ENCODE peak calls at places on chromosomes 3 and 15, in eight cellular contexts. Z, A, T, K, Y, U, G and D are unnamed samples.

GRCh38 chr15:23866832-23867231 is 179.7 kb upstream of the NDN start:
- DNase-seq in Z (no peak), G (no peak), U (peak; percentile 3), K (no peak), A (no peak), T (peak; percentile 6), Y (no peak), D (peak; percentile 66)

GRCh38 chr3:140552403-140552802 is 125.5 kb upstream of the TRIM42 start:
- DNase-seq in T (peak; percentile 24), Y (no peak), K (no peak), G (no peak), U (no peak), A (no peak), Z (no peak), D (peak; percentile 8)

GRCh38 chr15:88382482-88382983 is 84.7 kb downstream of the MRPL46 start:
- DNase-seq in K (no peak), T (no peak), Z (no peak), A (no peak), Y (peak; percentile 13), U (no peak), G (no peak), D (no peak)

GRCh38 chr3:169629895-169630294 is 33.6 kb downstream of the MECOM start:
- DNase-seq in G (no peak), Z (no peak), Y (no peak), T (no peak), A (no peak), U (no peak), K (no peak), D (no peak)

GRCh38 chr3:94026623-94027022 is 1.8 kb downstream of the STX19 start:
- DNase-seq in A (no peak), Z (no peak), T (no peak), K (no peak), U (no peak), G (no peak), Y (no peak), D (no peak)

GRCh38 chr3:53264718-53265117 is 8.9 kb upstream of the TKT start:
- DNase-seq in A (no peak), T (no peak), K (peak; percentile 24), Y (no peak), Z (no peak), U (no peak), G (no peak), D (no peak)

GRCh38 chr3:102354818-102355515 is 79.8 kb upstream of the ZPLD1 start:
- DNase-seq in K (no peak), G (no peak), U (no peak), T (peak; percentile 52), Z (no peak), A (no peak), Y (peak; percentile 37), D (no peak)

GRCh38 chr3:58266577-58266976 is 29.0 kb downstream of the ABHD6 start:
- DNase-seq in A (no peak), G (no peak), Y (peak; percentile 6), K (no peak), Z (no peak), T (no peak), U (no peak), D (no peak)

GRCh38 chr3:43627360-43627759 is 5.5 kb upstream of the ANO10 start:
- DNase-seq in U (no peak), G (no peak), K (no peak), T (no peak), A (no peak), Z (no peak), Y (no peak), D (no peak)

GRCh38 chr3:184946922-184947321 is 135.0 kb downstream of the VPS8 start:
- DNase-seq in Y (no peak), K (no peak), T (no peak), U (no peak), Z (no peak), A (no peak), G (no peak), D (no peak)

GRCh38 chr3:195609229-195609628 is 25.5 kb upstream of the APOD start:
- DNase-seq in U (no peak), G (no peak), A (no peak), T (no peak), K (no peak), Z (no peak), Y (no peak), D (no peak)

GRCh38 chr3:49133226-49133951 is 539 bp upstream of the LAMB2 start:
- DNase-seq in T (peak; percentile 90), Y (peak; percentile 93), Z (peak; percentile 86), A (peak; percentile 58), U (peak; percentile 29), G (no peak), K (no peak), D (peak; percentile 84)

GRCh38 chr15:45588199-45588910 is 1.2 kb downstream of the BLOC1S6 start:
- DNase-seq in G (peak; percentile 13), K (no peak), A (no peak), T (peak; percentile 8), Z (no peak), U (no peak), Y (peak; percentile 33), D (no peak)

GRCh38 chr15:96701443-96701842 is 370.9 kb downstream of the NR2F2 start:
- DNase-seq in Y (no peak), K (no peak), G (no peak), T (no peak), U (no peak), Z (no peak), A (no peak), D (no peak)

GRCh38 chr15:42490246-42490742 is 647 bp downstream of the ZNF106 start:
- DNase-seq in Y (peak; percentile 18), U (no peak), Z (no peak), K (no peak), A (no peak), T (peak; percentile 7), G (no peak), D (peak; percentile 14)

GRCh38 chr3:43893721-43894120 is 203.0 kb downstream of the ABHD5 start:
- DNase-seq in G (no peak), T (peak; percentile 55), U (no peak), A (no peak), Y (no peak), Z (no peak), K (no peak), D (no peak)

GRCh38 chr15:80709542-80709941 is 14.4 kb downstream of the ABHD17C start:
- DNase-seq in U (no peak), K (no peak), Y (no peak), A (no peak), T (no peak), G (no peak), Z (no peak), D (no peak)

GRCh38 chr3:149706905-149707304 is 45.4 kb downstream of the COMMD2 start:
- DNase-seq in G (no peak), Z (no peak), K (no peak), Y (peak; percentile 18), A (peak; percentile 0), U (no peak), T (peak; percentile 37), D (no peak)

GRCh38 chr15:65948352-65948751 is 79.1 kb downstream of the RAB11A start:
- DNase-seq in U (no peak), T (no peak), Z (no peak), A (no peak), Y (no peak), K (no peak), G (no peak), D (no peak)

GRCh38 chr15:65957451-65957850 is 88.2 kb downstream of the RAB11A start:
- DNase-seq in G (no peak), A (no peak), Z (no peak), Y (peak; percentile 52), T (no peak), U (peak; percentile 47), K (no peak), D (no peak)

GRCh38 chr15:69489101-69489571 is 36.5 kb downstream of the RPLP1 start:
- DNase-seq in T (peak; percentile 78), K (no peak), Y (peak; percentile 36), G (no peak), A (no peak), U (no peak), Z (peak; percentile 37), D (peak; percentile 95)

GRCh38 chr3:69997486-69998307 is 1.8 kb upstream of the SAMMSON start:
- DNase-seq in Z (no peak), T (peak; percentile 22), G (no peak), A (no peak), K (no peak), Y (no peak), U (no peak), D (peak; percentile 99)

GRCh38 chr3:188099907-188100306 is 54.0 kb upstream of the LPP start:
- DNase-seq in U (no peak), Y (no peak), A (no peak), Z (no peak), T (no peak), G (no peak), K (no peak), D (no peak)

GRCh38 chr15:68028808-68029207 is 25.3 kb upstream of the PIAS1 start:
- DNase-seq in Y (no peak), A (no peak), T (no peak), G (no peak), U (no peak), Z (no peak), K (no peak), D (no peak)

GRCh38 chr3:54870423-54870822 is 57.4 kb downstream of the LRTM1 start:
- DNase-seq in T (peak; percentile 99), Z (peak; percentile 95), Y (peak; percentile 85), U (no peak), G (peak; percentile 10), A (no peak), K (no peak), D (peak; percentile 63)

GRCh38 chr15:74845581-74845980 is 2.6 kb upstream of the ULK3 start:
- DNase-seq in Y (no peak), Z (no peak), K (no peak), A (no peak), U (no peak), G (no peak), T (no peak), D (no peak)

GRCh38 chr15:91099616-91100560 is at the start of gene SV2B:
- DNase-seq in U (peak; percentile 58), Z (no peak), T (peak; percentile 15), K (peak; percentile 80), Y (no peak), G (peak; percentile 58), A (peak; percentile 56), D (peak; percentile 33)

GRCh38 chr3:160330111-160330510 is 68.9 kb downstream of the IFT80 start:
- DNase-seq in G (no peak), Z (no peak), T (no peak), K (no peak), Y (no peak), A (no peak), U (no peak), D (no peak)

GRCh38 chr3:105752791-105753415 is 115.9 kb downstream of the CBLB start:
- DNase-seq in G (peak; percentile 41), U (no peak), Z (no peak), K (no peak), T (peak; percentile 57), A (no peak), Y (peak; percentile 28), D (no peak)

GRCh38 chr3:58487140-58487886 is 4.6 kb upstream of the KCTD6 start:
- DNase-seq in Y (peak; percentile 61), G (no peak), T (peak; percentile 83), A (no peak), U (no peak), K (no peak), Z (peak; percentile 38), D (no peak)

GRCh38 chr3:127637971-127638370 is 9.0 kb downstream of the PODXL2 start:
- DNase-seq in K (no peak), U (no peak), G (no peak), Y (no peak), Z (no peak), A (no peak), T (no peak), D (no peak)

GRCh38 chr3:148540266-148540665 is 157.4 kb upstream of the AGTR1 start:
- DNase-seq in T (no peak), K (no peak), Y (no peak), A (no peak), Z (no peak), U (no peak), G (no peak), D (no peak)

GRCh38 chr15:92034227-92034626 is 180.7 kb downstream of the SLCO3A1 start:
- DNase-seq in G (no peak), A (no peak), Z (no peak), Y (no peak), U (no peak), K (no peak), T (peak; percentile 59), D (no peak)

GRCh38 chr15:101675796-101676582 is 23.8 kb upstream of the TM2D3 start:
- DNase-seq in K (peak; percentile 75), Y (peak; percentile 10), A (no peak), U (no peak), Z (peak; percentile 80), G (peak; percentile 71), T (peak; percentile 74), D (no peak)